ENCODE peak calls at places on chromosome 15, in six cellular contexts. V is lower leg skin, J is sciatic nerve, E is HT1080, Q is uterus, D is PC-9. B is an unnamed sample.

GRCh38 chr15:96046620-96047240 is 283.8 kb upstream of the NR2F2 start:
- DNase-seq in D (no peak), V (no peak), E (no peak), J (no peak), Q (no peak), B (peak)

GRCh38 chr15:69718916-69719315 is 266.3 kb downstream of the RPLP1 start:
- DNase-seq in V (no peak), E (no peak), J (no peak), D (no peak), Q (no peak), B (no peak)

GRCh38 chr15:64426845-64427465 is 33.4 kb upstream of the ZNF609 start:
- DNase-seq in J (no peak), Q (no peak), V (no peak), D (no peak), E (peak), B (no peak)

GRCh38 chr15:28098766-28099554 is at the start of gene OCA2:
- DNase-seq in D (no peak), Q (no peak), J (peak), V (peak), E (no peak), B (no peak)

GRCh38 chr15:46461416-46461815 is 826.6 kb downstream of the SQOR start:
- DNase-seq in D (no peak), V (no peak), J (no peak), Q (no peak), E (peak), B (no peak)

GRCh38 chr15:89690276-89691218 is at the start of the genes PEX11A and WDR93:
- DNase-seq in D (peak), J (peak), Q (peak), V (peak), E (peak), B (peak)

GRCh38 chr15:70299931-70300858 is 202.5 kb upstream of the TLE3 start:
- DNase-seq in Q (no peak), J (no peak), E (no peak), V (no peak), D (no peak), B (no peak)

GRCh38 chr15:62909257-62909656 is 133.3 kb upstream of the TPM1 start:
- DNase-seq in D (no peak), J (no peak), Q (no peak), V (no peak), E (peak), B (no peak)

GRCh38 chr15:71043373-71043772 is 71.9 kb upstream of the THSD4 start:
- DNase-seq in E (peak), D (no peak), V (no peak), J (no peak), Q (peak), B (no peak)

GRCh38 chr15:93948728-93949127 is 282.6 kb upstream of the MCTP2 start:
- DNase-seq in Q (no peak), E (no peak), V (no peak), D (no peak), J (no peak), B (no peak)

GRCh38 chr15:76193934-76194333 is 117.3 kb downstream of the ETFA start:
- DNase-seq in J (no peak), V (no peak), E (no peak), D (no peak), Q (no peak), B (no peak)

GRCh38 chr15:59245583-59245982 is 38.9 kb downstream of the LDHAL6B start:
- DNase-seq in E (no peak), Q (no peak), V (no peak), D (no peak), J (no peak), B (no peak)

GRCh38 chr15:44532689-44533088 is 4.3 kb upstream of the EIF3J start:
- DNase-seq in V (no peak), D (no peak), J (no peak), Q (no peak), E (peak), B (no peak)

GRCh38 chr15:35293353-35294130 is 208.4 kb upstream of the NANOGP8 start:
- DNase-seq in E (peak), J (no peak), D (peak), Q (no peak), V (no peak), B (no peak)

GRCh38 chr15:68578960-68579935 is at the start of gene CORO2B:
- DNase-seq in J (peak), D (no peak), V (no peak), Q (peak), E (peak), B (no peak)

GRCh38 chr15:38308242-38308641 is 55.6 kb downstream of the SPRED1 start:
- DNase-seq in Q (no peak), J (no peak), E (no peak), D (no peak), V (no peak), B (no peak)

GRCh38 chr15:26260517-26261133 is 397.5 kb upstream of the ATP10A start:
- DNase-seq in E (peak), Q (no peak), V (no peak), D (no peak), J (no peak), B (no peak)

GRCh38 chr15:23629234-23629805 is 18.3 kb downstream of the MAGEL2 start:
- DNase-seq in E (no peak), J (no peak), V (no peak), Q (no peak), D (no peak), B (no peak)

GRCh38 chr15:50247819-50248650 is 17.5 kb downstream of the HDC start:
- DNase-seq in Q (no peak), D (no peak), J (no peak), E (peak), V (no peak), B (no peak)

GRCh38 chr15:65334586-65335231 is 30.2 kb downstream of the RNU5B-1 start:
- DNase-seq in E (no peak), D (no peak), V (no peak), J (no peak), Q (no peak), B (no peak)

GRCh38 chr15:80630981-80631380 is 64.1 kb upstream of the ABHD17C start:
- DNase-seq in E (no peak), J (no peak), D (no peak), V (no peak), Q (no peak), B (no peak)

GRCh38 chr15:61383421-61383820 is 154.3 kb upstream of the RORA start:
- DNase-seq in D (no peak), Q (no peak), E (peak), J (no peak), V (no peak), B (no peak)

GRCh38 chr15:79265167-79265566 is 17.4 kb upstream of the ANKRD34C start:
- DNase-seq in J (no peak), Q (no peak), D (peak), E (no peak), V (no peak), B (peak)

GRCh38 chr15:100802421-100803157 is 77.0 kb upstream of the ALDH1A3 start:
- DNase-seq in V (peak), E (no peak), J (no peak), Q (no peak), D (no peak), B (peak)

GRCh38 chr15:39583586-39584265 is 2.8 kb downstream of the THBS1 start:
- DNase-seq in E (no peak), Q (no peak), J (no peak), D (no peak), V (no peak), B (no peak)

GRCh38 chr15:57500979-57501576 is 90.6 kb upstream of the MYZAP start:
- DNase-seq in E (peak), J (no peak), D (no peak), Q (no peak), V (peak), B (no peak)

GRCh38 chr15:25947336-25948080 is 84.4 kb upstream of the ATP10A start:
- DNase-seq in V (no peak), Q (no peak), J (no peak), D (no peak), E (peak), B (no peak)

GRCh38 chr15:54307252-54307902 is 329.1 kb downstream of the UNC13C start:
- DNase-seq in D (no peak), V (no peak), Q (no peak), E (no peak), J (no peak), B (no peak)

GRCh38 chr15:33149919-33150318 is 44.6 kb downstream of the FMN1 start:
- DNase-seq in J (no peak), E (peak), V (no peak), Q (no peak), D (peak), B (no peak)

GRCh38 chr15:85318048-85318731 is 62.2 kb upstream of the AKAP13 start:
- DNase-seq in J (no peak), D (peak), E (peak), V (no peak), Q (no peak), B (no peak)

GRCh38 chr15:82158811-82159210 is 103.7 kb downstream of the EFL1 start:
- DNase-seq in D (no peak), Q (no peak), V (no peak), E (peak), J (no peak), B (no peak)

GRCh38 chr15:41865490-41866055 is 26.9 kb downstream of the PLA2G4B start:
- DNase-seq in D (no peak), Q (no peak), E (no peak), J (no peak), V (no peak), B (no peak)

GRCh38 chr15:50415752-50416404 is 8.3 kb upstream of the USP8 start:
- DNase-seq in J (no peak), Q (no peak), D (no peak), V (no peak), E (peak), B (no peak)

GRCh38 chr15:61657461-61657860 is 402.8 kb downstream of the VPS13C start:
- DNase-seq in V (no peak), D (no peak), E (no peak), Q (no peak), J (no peak), B (no peak)

B was measured in esophagus muscularis mucosa.